ENCODE peak calls at places on chromosomes 13 and 19, in six cellular contexts. O is A673, A is HFF-Myc, C is fibroblast of pulmonary artery, S is upper lobe of right lung, Q is heart left ventricle. Y is an unnamed sample.

GRCh38 chr19:2887391-2887914 is 13.3 kb upstream of the ZNF57 start:
- DNase-seq in O (peak), A (no peak), C (peak), S (no peak), Q (no peak), Y (no peak)

GRCh38 chr13:96817336-96817941 is 176.8 kb downstream of the OXGR1 start:
- DNase-seq in O (peak), A (no peak), C (peak), S (no peak), Q (no peak), Y (no peak)

GRCh38 chr13:75612354-75612753 is 23.8 kb upstream of the LMO7 start:
- DNase-seq in O (no peak), A (no peak), C (no peak), S (no peak), Q (no peak), Y (no peak)

GRCh38 chr19:6068711-6069110 is 41.6 kb downstream of the RFX2 start:
- DNase-seq in O (no peak), A (no peak), C (no peak), S (peak), Q (no peak), Y (no peak)

GRCh38 chr13:51822106-51822840 is 18.3 kb upstream of the DHRS12 start:
- DNase-seq in O (no peak), A (no peak), C (no peak), S (no peak), Q (no peak), Y (no peak)

GRCh38 chr19:2728783-2729387 is 7.7 kb upstream of the DIRAS1 start:
- DNase-seq in O (no peak), A (no peak), C (no peak), S (no peak), Q (no peak), Y (no peak)

GRCh38 chr13:47474845-47475244 is 526.2 kb downstream of the SUCLA2 start:
- DNase-seq in O (no peak), A (no peak), C (no peak), S (no peak), Q (no peak), Y (no peak)

GRCh38 chr19:2542341-2543069 is 66.6 kb downstream of the GADD45B start:
- DNase-seq in O (no peak), A (no peak), C (no peak), S (no peak), Q (no peak), Y (no peak)

GRCh38 chr13:36764536-36764935 is 54.5 kb upstream of the RFXAP start:
- DNase-seq in O (no peak), A (no peak), C (no peak), S (no peak), Q (no peak), Y (no peak)
- H3K4me3 ChIP-seq in O (no peak), A (no peak), C (no peak), S (no peak), Q (no peak), Y (no peak)

DNA sequence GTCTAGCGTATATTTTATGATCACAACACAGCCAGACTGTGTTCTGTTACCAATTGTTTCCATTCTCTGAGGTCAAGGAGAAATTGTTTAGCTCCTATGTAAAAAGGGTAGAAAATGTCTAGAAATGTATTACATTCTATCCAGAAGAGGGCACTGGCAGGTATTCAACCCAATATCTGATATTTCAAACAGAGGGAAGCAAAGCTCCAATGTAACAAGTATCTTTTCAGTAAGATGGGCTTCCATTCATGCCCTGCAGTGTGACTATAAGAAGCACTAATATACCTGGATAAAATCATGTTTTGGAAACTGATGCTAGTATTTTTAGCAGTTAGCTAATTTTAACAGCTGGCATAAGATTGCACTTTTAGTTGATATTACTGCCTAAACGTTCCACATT is 312.7 kb downstream of the FGF14 start:
- DNase-seq in O (peak), A (no peak), C (no peak), S (no peak), Q (no peak), Y (no peak)
- TF ChIP-seq CTCF in O (peak), A (no peak), C (no peak), S (peak), Q (peak), Y (no peak)

GRCh38 chr19:23718802-23719201 is 31.8 kb upstream of the ZNF675 start:
- DNase-seq in O (no peak), A (no peak), C (no peak), S (no peak), Q (no peak), Y (no peak)
- H3K4me3 ChIP-seq in O (no peak), A (no peak), C (no peak), S (no peak), Q (no peak), Y (no peak)

DNA sequence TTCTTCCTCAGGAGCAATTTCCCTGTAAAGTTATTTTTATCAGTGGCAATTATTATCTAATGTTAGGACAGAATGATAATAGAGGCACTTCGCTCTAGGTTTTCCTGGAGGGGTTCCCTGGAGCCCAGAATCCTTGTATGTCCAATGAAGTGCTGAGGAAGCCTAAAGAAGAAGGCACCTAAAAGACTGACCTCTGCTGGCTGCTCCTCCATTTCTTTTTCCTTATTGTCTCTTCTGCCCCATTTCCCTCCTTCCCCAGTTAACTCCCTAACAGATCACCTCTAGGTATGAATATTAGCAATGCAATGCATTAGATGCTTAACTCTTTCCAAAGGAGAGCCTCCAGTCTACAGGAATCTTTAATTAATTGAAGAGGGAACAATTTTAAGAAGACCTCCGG is 985.4 kb downstream of the DIAPH3 start:
- DNase-seq in O (peak), A (no peak), C (peak), S (no peak), Q (no peak), Y (no peak)
- TF ChIP-seq CTCF in O (peak), A (no peak), C (peak), S (no peak), Q (peak), Y (peak)

DNA sequence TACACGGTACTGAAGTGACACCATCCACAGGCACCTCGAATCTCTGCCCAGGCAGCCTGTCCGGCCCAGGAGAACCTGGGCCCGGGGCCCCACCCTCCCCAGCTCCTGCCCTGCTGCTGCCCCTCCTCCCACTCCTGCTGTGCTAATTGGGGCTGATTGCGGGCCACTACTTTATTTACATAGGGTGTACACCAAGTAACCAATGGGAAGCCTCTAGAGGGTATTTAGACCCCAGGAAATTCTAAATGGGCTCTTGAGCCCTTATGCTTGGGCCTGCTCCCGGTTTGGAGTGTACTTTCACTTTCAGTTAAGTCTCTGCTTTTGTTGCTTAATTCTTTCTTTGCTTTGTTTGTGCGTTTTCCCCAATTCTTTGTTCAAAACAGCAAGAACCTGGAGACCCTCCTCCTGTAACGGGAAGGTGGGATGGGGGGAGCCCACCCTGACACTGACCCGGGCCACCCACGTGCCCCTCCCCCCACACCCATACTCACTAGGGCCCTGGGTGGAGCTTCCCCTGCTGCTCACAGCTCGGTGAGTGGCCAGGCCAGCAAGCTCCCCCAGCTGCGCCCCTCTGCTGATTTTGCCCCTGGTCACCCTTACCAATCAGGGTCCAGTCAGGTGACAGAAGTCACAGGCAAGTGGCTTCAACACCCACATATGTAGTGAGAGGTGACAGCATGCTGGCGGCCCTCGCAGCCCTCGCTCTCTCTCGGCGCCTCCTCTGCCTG is 9.4 kb downstream of the SCGB2B2 start:
- DNase-seq in O (peak), A (no peak), C (peak), S (peak), Q (no peak), Y (no peak)
- H3K4me3 ChIP-seq in O (peak), A (peak), C (peak), S (peak), Q (peak), Y (peak)

GRCh38 chr19:32464279-32464678 is 58.7 kb downstream of the DPY19L3 start:
- DNase-seq in O (peak), A (no peak), C (peak), S (no peak), Q (no peak), Y (no peak)
- TF ChIP-seq CTCF in O (peak), A (peak), C (peak), S (peak), Q (peak), Y (no peak)

DNA sequence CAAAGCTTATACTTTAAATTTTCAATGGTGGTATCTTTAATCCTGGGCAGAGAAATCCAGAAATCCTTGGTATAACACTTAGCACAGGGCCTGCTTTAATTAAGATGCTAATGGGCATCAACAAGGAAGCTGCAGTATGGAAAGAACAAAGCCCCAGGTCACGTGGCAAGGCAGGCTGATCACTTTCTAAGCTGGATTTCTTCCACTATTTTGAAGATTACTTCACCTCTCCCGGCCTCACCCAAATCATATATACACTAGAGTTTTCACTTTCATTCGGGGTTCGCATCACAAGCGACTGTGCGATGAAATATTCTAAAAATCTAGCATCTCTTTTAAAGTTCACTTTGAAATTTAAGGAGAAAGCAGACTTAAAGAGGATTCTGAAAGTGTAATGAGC is 71.8 kb downstream of the STARD13 start:
- DNase-seq in O (peak), A (no peak), C (peak), S (no peak), Q (no peak), Y (no peak)
- H3K4me3 ChIP-seq in O (no peak), A (no peak), C (peak), S (no peak), Q (no peak), Y (no peak)

GRCh38 chr13:49436890-49437289 is 7.0 kb downstream of the CAB39L start:
- DNase-seq in O (no peak), A (no peak), C (peak), S (no peak), Q (peak), Y (no peak)
- TF ChIP-seq CTCF in O (no peak), A (no peak), C (no peak), S (peak), Q (peak), Y (no peak)

GRCh38 chr19:22783651-22784050 is 300 bp downstream of the ZNF99 start:
- DNase-seq in O (no peak), A (no peak), C (no peak), S (no peak), Q (peak), Y (no peak)
- H3K4me3 ChIP-seq in O (no peak), A (no peak), C (no peak), S (peak), Q (peak), Y (no peak)

DNA sequence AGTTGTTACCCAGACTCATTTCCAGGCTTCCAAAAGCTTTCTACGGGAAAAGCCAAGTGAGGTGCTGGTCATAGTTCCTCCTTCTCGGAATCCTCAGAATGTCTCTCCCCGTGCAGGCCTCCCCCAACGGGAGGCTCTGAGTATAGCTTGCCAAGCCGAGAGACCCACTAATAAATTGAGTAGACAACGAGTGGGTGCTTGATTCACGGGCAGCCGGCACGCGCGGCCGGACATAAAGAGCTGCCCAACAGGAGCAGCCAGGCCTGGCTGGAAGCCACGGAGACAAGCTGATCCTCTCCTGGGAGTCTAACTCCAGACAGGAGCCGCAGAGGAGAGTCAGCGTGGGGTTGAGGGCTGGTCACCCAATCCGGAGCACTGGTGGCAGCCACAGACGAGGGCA is 43.4 kb upstream of the MEDAG start:
- DNase-seq in O (no peak), A (no peak), C (no peak), S (peak), Q (peak), Y (no peak)
- TF ChIP-seq CTCF in O (no peak), A (no peak), C (no peak), S (no peak), Q (no peak), Y (no peak)

Y was measured in AG04449.